ENCODE peak calls at places on chromosomes 11 and 22, in nine cellular contexts. One of them, this sample, is unnamed.

GRCh38 chr22:48827904-48828555 is 999.6 kb downstream of the BRD1 start:
- DNase-seq in body of pancreas: no peak
- DNase-seq in neuronal stem cell: no peak
- DNase-seq in AG10803: no peak
- DNase-seq in adipocyte: no peak
- DNase-seq in effector memory CD4-positive, alpha-beta T cell: no peak
- DNase-seq in ovary: no peak
- DNase-seq in HFF-Myc: no peak
- DNase-seq in mesenchymal stem cell: no peak
- DNase-seq in this sample: no peak

GRCh38 chr22:16601437-16602223 is 9.0 kb upstream of the CCT8L2 start:
- DNase-seq in ovary: peak
- DNase-seq in AG10803: no peak
- DNase-seq in effector memory CD4-positive, alpha-beta T cell: no peak
- DNase-seq in neuronal stem cell: no peak
- DNase-seq in body of pancreas: peak
- DNase-seq in adipocyte: no peak
- DNase-seq in HFF-Myc: no peak
- DNase-seq in mesenchymal stem cell: no peak
- DNase-seq in this sample: peak

GRCh38 chr11:77418155-77418980 is 55.5 kb downstream of the PAK1 start:
- DNase-seq in neuronal stem cell: no peak
- DNase-seq in HFF-Myc: no peak
- DNase-seq in AG10803: no peak
- DNase-seq in effector memory CD4-positive, alpha-beta T cell: no peak
- DNase-seq in adipocyte: no peak
- DNase-seq in body of pancreas: no peak
- DNase-seq in mesenchymal stem cell: no peak
- DNase-seq in ovary: no peak
- DNase-seq in this sample: no peak

GRCh38 chr22:50507421-50507990 is at the start of gene LMF2:
- DNase-seq in neuronal stem cell: no peak
- DNase-seq in effector memory CD4-positive, alpha-beta T cell: peak
- DNase-seq in adipocyte: no peak
- DNase-seq in mesenchymal stem cell: peak
- DNase-seq in AG10803: no peak
- DNase-seq in HFF-Myc: no peak
- DNase-seq in body of pancreas: peak
- DNase-seq in ovary: peak
- DNase-seq in this sample: peak

GRCh38 chr22:39185601-39186012 is 33.1 kb upstream of the CBX7 start:
- DNase-seq in body of pancreas: peak
- DNase-seq in ovary: no peak
- DNase-seq in HFF-Myc: no peak
- DNase-seq in mesenchymal stem cell: peak
- DNase-seq in AG10803: peak
- DNase-seq in adipocyte: no peak
- DNase-seq in neuronal stem cell: no peak
- DNase-seq in effector memory CD4-positive, alpha-beta T cell: no peak
- DNase-seq in this sample: peak

GRCh38 chr11:130520231-130520630 is 71.8 kb downstream of the ADAMTS15 start:
- DNase-seq in adipocyte: no peak
- DNase-seq in body of pancreas: peak
- DNase-seq in effector memory CD4-positive, alpha-beta T cell: no peak
- DNase-seq in HFF-Myc: no peak
- DNase-seq in ovary: no peak
- DNase-seq in mesenchymal stem cell: no peak
- DNase-seq in neuronal stem cell: no peak
- DNase-seq in AG10803: peak
- DNase-seq in this sample: no peak

GRCh38 chr11:79404325-79404724 is 36.5 kb downstream of the TENM4 start:
- DNase-seq in HFF-Myc: no peak
- DNase-seq in adipocyte: peak
- DNase-seq in body of pancreas: no peak
- DNase-seq in effector memory CD4-positive, alpha-beta T cell: no peak
- DNase-seq in neuronal stem cell: no peak
- DNase-seq in ovary: no peak
- DNase-seq in AG10803: no peak
- DNase-seq in mesenchymal stem cell: peak
- DNase-seq in this sample: no peak

GRCh38 chr22:37758698-37759097 is 49.0 kb upstream of the GCAT start:
- DNase-seq in ovary: no peak
- DNase-seq in body of pancreas: no peak
- DNase-seq in HFF-Myc: no peak
- DNase-seq in neuronal stem cell: no peak
- DNase-seq in AG10803: no peak
- DNase-seq in effector memory CD4-positive, alpha-beta T cell: no peak
- DNase-seq in mesenchymal stem cell: peak
- DNase-seq in adipocyte: no peak
- DNase-seq in this sample: no peak

GRCh38 chr11:28447226-28447625 is 339.0 kb downstream of the METTL15 start:
- DNase-seq in adipocyte: peak
- DNase-seq in mesenchymal stem cell: peak
- DNase-seq in AG10803: peak
- DNase-seq in HFF-Myc: no peak
- DNase-seq in ovary: no peak
- DNase-seq in body of pancreas: no peak
- DNase-seq in effector memory CD4-positive, alpha-beta T cell: no peak
- DNase-seq in neuronal stem cell: no peak
- DNase-seq in this sample: no peak

GRCh38 chr11:57732661-57733060 is 8.6 kb upstream of the SELENOH start:
- DNase-seq in HFF-Myc: no peak
- DNase-seq in ovary: no peak
- DNase-seq in mesenchymal stem cell: no peak
- DNase-seq in adipocyte: no peak
- DNase-seq in AG10803: no peak
- DNase-seq in effector memory CD4-positive, alpha-beta T cell: no peak
- DNase-seq in body of pancreas: no peak
- DNase-seq in neuronal stem cell: no peak
- DNase-seq in this sample: no peak

GRCh38 chr11:33454264-33454663 is 197.1 kb downstream of the HIPK3 start:
- DNase-seq in adipocyte: no peak
- DNase-seq in mesenchymal stem cell: no peak
- DNase-seq in AG10803: no peak
- DNase-seq in neuronal stem cell: no peak
- DNase-seq in body of pancreas: no peak
- DNase-seq in HFF-Myc: no peak
- DNase-seq in effector memory CD4-positive, alpha-beta T cell: no peak
- DNase-seq in ovary: no peak
- DNase-seq in this sample: no peak

GRCh38 chr11:20049231-20049630 is 111.0 kb downstream of the DBX1 start:
- DNase-seq in adipocyte: no peak
- DNase-seq in body of pancreas: no peak
- DNase-seq in mesenchymal stem cell: no peak
- DNase-seq in AG10803: peak
- DNase-seq in HFF-Myc: no peak
- DNase-seq in effector memory CD4-positive, alpha-beta T cell: no peak
- DNase-seq in ovary: no peak
- DNase-seq in neuronal stem cell: no peak
- DNase-seq in this sample: no peak

DNA sequence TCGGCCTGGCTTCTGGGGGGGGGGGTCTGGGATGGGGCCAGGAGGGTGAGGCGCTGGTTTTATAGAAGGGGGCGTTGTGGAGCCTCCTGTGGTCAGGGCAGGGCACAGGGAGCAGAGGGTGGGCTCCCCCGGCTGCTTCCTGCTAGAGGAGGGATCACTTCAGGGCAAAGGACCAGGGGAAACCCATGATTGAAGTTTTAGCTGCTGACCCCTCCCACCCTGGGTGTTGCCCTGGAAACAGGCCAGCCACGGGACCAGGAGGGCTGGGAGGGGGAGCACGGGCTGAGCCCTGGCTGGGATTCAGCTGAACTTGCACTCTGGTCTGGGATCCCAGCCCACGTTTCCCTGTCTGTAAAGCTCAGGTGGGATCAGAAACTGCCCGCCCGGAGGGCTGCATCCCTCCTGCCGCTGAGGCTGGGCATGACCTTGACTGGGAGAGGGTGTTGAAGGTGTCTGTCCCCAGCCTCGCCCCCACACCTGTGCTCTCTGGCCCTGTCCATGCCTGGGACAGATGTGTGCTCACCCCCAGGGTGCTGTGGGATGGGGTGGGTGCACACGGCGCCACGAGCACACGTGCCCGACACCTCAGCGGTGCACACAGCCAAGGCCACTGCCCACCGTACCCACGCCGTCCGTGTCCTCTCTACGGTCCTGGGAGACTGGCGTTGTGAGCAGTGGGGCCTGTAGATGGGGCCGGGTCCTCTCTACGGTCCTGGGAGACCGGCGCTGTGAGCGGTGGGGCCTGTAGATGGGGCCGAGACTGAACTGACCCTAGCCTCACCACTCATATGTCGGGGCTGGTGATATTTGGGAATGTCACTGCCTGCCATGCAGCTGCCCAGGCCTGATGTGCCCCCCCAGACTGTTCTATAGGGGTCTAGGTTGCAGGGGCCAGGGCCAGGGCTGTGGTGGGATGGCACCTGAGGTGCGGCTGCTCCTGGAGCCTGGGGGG is 2.3 kb downstream of the TSPAN4 start:
- DNase-seq in effector memory CD4-positive, alpha-beta T cell: no peak
- DNase-seq in adipocyte: peak
- DNase-seq in AG10803: peak
- DNase-seq in neuronal stem cell: no peak
- DNase-seq in mesenchymal stem cell: peak
- DNase-seq in HFF-Myc: peak
- DNase-seq in body of pancreas: peak
- DNase-seq in ovary: peak
- DNase-seq in this sample: peak
- H3K4me3 ChIP-seq in effector memory CD4-positive, alpha-beta T cell: no peak
- H3K4me3 ChIP-seq in adipocyte: peak
- H3K4me3 ChIP-seq in AG10803: peak
- H3K4me3 ChIP-seq in neuronal stem cell: peak
- H3K4me3 ChIP-seq in mesenchymal stem cell: peak
- H3K4me3 ChIP-seq in HFF-Myc: peak
- H3K4me3 ChIP-seq in body of pancreas: no peak
- H3K4me3 ChIP-seq in ovary: peak
- H3K4me3 ChIP-seq in this sample: peak

DNA sequence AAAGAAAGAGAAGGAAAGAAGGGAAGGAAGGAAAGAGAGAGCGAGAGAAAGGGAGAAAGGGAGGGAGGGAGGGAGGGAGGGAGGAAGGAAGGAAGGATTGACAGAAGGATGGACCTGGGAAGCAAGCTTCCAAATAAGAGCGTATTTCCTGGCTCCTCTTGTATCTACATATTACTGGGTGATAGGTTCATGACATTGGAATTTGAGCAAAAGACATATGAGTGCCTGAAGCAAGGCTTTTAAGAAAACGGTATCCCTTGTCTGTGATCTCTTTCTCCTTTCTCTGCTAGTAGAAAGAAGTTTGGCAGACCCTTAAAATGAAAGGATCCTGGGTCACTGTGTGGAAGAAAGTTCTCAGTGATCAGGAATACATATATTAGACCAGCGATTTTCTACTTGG is 932.2 kb upstream of the CCDC90B start:
- DNase-seq in ovary: no peak
- DNase-seq in effector memory CD4-positive, alpha-beta T cell: no peak
- DNase-seq in adipocyte: no peak
- DNase-seq in mesenchymal stem cell: no peak
- DNase-seq in neuronal stem cell: no peak
- DNase-seq in body of pancreas: no peak
- DNase-seq in HFF-Myc: no peak
- DNase-seq in AG10803: no peak
- DNase-seq in this sample: no peak
- H3K4me3 ChIP-seq in ovary: no peak
- H3K4me3 ChIP-seq in effector memory CD4-positive, alpha-beta T cell: no peak
- H3K4me3 ChIP-seq in adipocyte: no peak
- H3K4me3 ChIP-seq in mesenchymal stem cell: no peak
- H3K4me3 ChIP-seq in neuronal stem cell: no peak
- H3K4me3 ChIP-seq in body of pancreas: no peak
- H3K4me3 ChIP-seq in HFF-Myc: no peak
- H3K4me3 ChIP-seq in AG10803: no peak
- H3K4me3 ChIP-seq in this sample: no peak

DNA sequence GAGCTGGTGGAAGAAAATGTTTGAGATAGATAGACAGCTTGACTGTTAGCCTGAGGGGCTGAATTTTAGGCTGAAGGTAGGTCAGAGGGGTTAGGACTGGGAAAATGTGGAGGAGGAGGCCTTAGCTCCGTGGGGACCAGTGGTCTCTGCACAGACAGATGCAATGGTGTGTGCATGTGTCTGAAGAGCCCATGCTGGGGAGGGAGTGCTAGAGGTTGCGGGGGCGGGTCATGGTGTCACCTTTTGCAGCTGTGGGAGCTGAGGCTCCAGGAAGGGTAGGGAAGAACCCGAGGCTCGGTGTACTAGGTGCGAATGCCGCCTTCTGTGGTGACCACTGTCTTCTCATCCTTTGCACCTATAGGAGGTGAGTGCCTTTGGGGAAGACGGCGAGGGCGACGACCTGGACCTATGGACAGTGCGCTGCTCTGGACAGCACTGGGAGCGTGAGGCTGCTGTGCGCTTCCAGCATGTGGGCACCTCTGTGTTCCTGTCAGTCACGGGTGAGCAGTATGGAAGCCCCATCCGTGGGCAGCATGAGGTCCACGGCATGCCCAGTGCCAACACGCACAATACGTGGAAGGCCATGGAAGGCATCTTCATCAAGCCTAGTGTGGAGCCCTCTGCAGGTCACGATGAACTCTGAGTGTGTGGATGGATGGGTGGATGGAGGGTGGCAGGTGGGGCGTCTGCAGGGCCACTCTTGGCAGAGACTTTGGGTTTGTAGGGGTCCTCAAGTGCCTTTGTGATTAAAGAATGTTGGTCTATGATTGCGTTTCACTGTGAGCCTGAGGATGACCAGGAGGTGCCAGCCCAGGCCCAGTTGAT is 1.6 kb downstream of the SDF2L1 start:
- DNase-seq in effector memory CD4-positive, alpha-beta T cell: no peak
- DNase-seq in neuronal stem cell: no peak
- DNase-seq in AG10803: no peak
- DNase-seq in mesenchymal stem cell: no peak
- DNase-seq in ovary: no peak
- DNase-seq in body of pancreas: no peak
- DNase-seq in adipocyte: no peak
- DNase-seq in HFF-Myc: no peak
- DNase-seq in this sample: no peak
- H3K4me3 ChIP-seq in effector memory CD4-positive, alpha-beta T cell: no peak
- H3K4me3 ChIP-seq in neuronal stem cell: peak
- H3K4me3 ChIP-seq in AG10803: no peak
- H3K4me3 ChIP-seq in mesenchymal stem cell: peak
- H3K4me3 ChIP-seq in ovary: no peak
- H3K4me3 ChIP-seq in body of pancreas: no peak
- H3K4me3 ChIP-seq in adipocyte: peak
- H3K4me3 ChIP-seq in HFF-Myc: peak
- H3K4me3 ChIP-seq in this sample: peak

GRCh38 chr11:73661035-73661628 is 14.8 kb downstream of the PLEKHB1 start:
- DNase-seq in neuronal stem cell: peak
- DNase-seq in ovary: peak
- DNase-seq in effector memory CD4-positive, alpha-beta T cell: peak
- DNase-seq in mesenchymal stem cell: peak
- DNase-seq in AG10803: peak
- DNase-seq in adipocyte: peak
- DNase-seq in body of pancreas: peak
- DNase-seq in HFF-Myc: peak
- DNase-seq in this sample: peak
- H3K4me3 ChIP-seq in neuronal stem cell: no peak
- H3K4me3 ChIP-seq in ovary: peak
- H3K4me3 ChIP-seq in effector memory CD4-positive, alpha-beta T cell: peak
- H3K4me3 ChIP-seq in mesenchymal stem cell: peak
- H3K4me3 ChIP-seq in AG10803: peak
- H3K4me3 ChIP-seq in adipocyte: peak
- H3K4me3 ChIP-seq in body of pancreas: no peak
- H3K4me3 ChIP-seq in HFF-Myc: peak
- H3K4me3 ChIP-seq in this sample: peak